ENCODE peak calls at places on chromosome 14, in ten cellular contexts. N is GM13977, M is uterus, T is BJ, X is fibroblast of villous mesenchyme, P is DND-41, K is adrenal gland, Z is IMR-90, B is lower lobe of right lung, I is endodermal cell. V is an unnamed sample.

GRCh38 chr14:81326451-81326850 is 73.7 kb downstream of the STON2 start:
- DNase-seq in N (no peak), P (no peak), K (no peak), X (no peak), T (no peak), I (no peak), M (no peak), B (no peak), Z (no peak), V (no peak)

GRCh38 chr14:63205281-63205575 is 985 bp downstream of the RHOJ start:
- DNase-seq in B (no peak), I (no peak), T (no peak), Z (no peak), K (no peak), P (no peak), N (no peak), M (no peak), X (no peak), V (peak)

GRCh38 chr14:75298187-75298985 is 19.8 kb downstream of the FOS start:
- DNase-seq in T (no peak), P (no peak), B (peak), I (no peak), X (peak), M (peak), N (no peak), Z (no peak), K (peak), V (peak)

GRCh38 chr14:105487449-105487985 is 831 bp downstream of the CRIP1 start:
- DNase-seq in I (no peak), X (no peak), T (no peak), K (no peak), M (no peak), P (peak), B (peak), Z (no peak), N (no peak), V (no peak)

GRCh38 chr14:54803926-54804719 is 98.5 kb downstream of the GCH1 start:
- DNase-seq in P (no peak), Z (no peak), N (no peak), I (peak), K (no peak), M (no peak), X (no peak), T (no peak), B (no peak), V (no peak)

GRCh38 chr14:100317897-100318808 is 5.0 kb upstream of the SLC25A47 start:
- DNase-seq in M (peak), X (peak), I (peak), P (no peak), Z (peak), K (peak), B (peak), T (no peak), N (peak), V (peak)

GRCh38 chr14:29039171-29039570 is 272.6 kb downstream of the FOXG1 start:
- DNase-seq in I (peak), T (no peak), B (no peak), K (no peak), M (no peak), X (peak), P (no peak), Z (peak), N (no peak), V (peak)

GRCh38 chr14:104389326-104390220 is 190.0 kb upstream of the C14orf180 start:
- DNase-seq in X (no peak), N (no peak), Z (no peak), I (peak), T (no peak), K (no peak), M (peak), B (no peak), P (no peak), V (no peak)

GRCh38 chr14:36519431-36520321 is at the start of gene NKX2-1:
- DNase-seq in B (peak), Z (no peak), N (peak), M (no peak), I (peak), K (no peak), P (no peak), X (no peak), T (no peak), V (no peak)

GRCh38 chr14:53881161-53881846 is 75.3 kb downstream of the BMP4 start:
- DNase-seq in N (no peak), T (peak), Z (peak), B (no peak), P (no peak), K (no peak), I (no peak), X (peak), M (no peak), V (no peak)

GRCh38 chr14:69004731-69005431 is 25.8 kb upstream of the ACTN1 start:
- DNase-seq in M (no peak), B (no peak), N (no peak), X (no peak), K (no peak), I (peak), P (no peak), Z (peak), T (no peak), V (peak)

GRCh38 chr14:72568296-72568992 is 325.5 kb downstream of the DPF3 start:
- DNase-seq in I (no peak), P (no peak), T (no peak), Z (no peak), B (no peak), M (no peak), K (no peak), X (no peak), N (no peak), V (no peak)

GRCh38 chr14:20350860-20351259 is 7.4 kb downstream of the PARP2 start:
- DNase-seq in Z (peak), B (no peak), M (no peak), T (no peak), K (no peak), X (peak), I (no peak), N (no peak), P (no peak), V (peak)

GRCh38 chr14:21231020-21231652 is 38.1 kb downstream of the HNRNPC start:
- DNase-seq in Z (no peak), M (no peak), B (no peak), K (no peak), I (no peak), T (no peak), N (no peak), X (no peak), P (no peak), V (no peak)

GRCh38 chr14:94387051-94388026 is 1.1 kb downstream of the SERPINA1 start:
- DNase-seq in I (peak), Z (no peak), T (no peak), N (no peak), X (peak), B (peak), P (no peak), M (no peak), K (peak), V (no peak)

GRCh38 chr14:93930296-93930988 is 3.3 kb downstream of the FAM181A start:
- DNase-seq in X (no peak), K (no peak), T (no peak), I (no peak), B (no peak), Z (no peak), N (no peak), M (no peak), P (no peak), V (no peak)

GRCh38 chr14:78157855-78158436 is 12.2 kb upstream of the NRXN3 start:
- DNase-seq in X (peak), K (no peak), B (no peak), M (no peak), Z (peak), I (peak), T (no peak), N (no peak), P (peak), V (peak)

GRCh38 chr14:37114039-37114438 is 58.4 kb downstream of the SLC25A21 start:
- DNase-seq in K (no peak), I (no peak), T (no peak), M (no peak), N (no peak), X (peak), B (no peak), Z (no peak), P (no peak), V (peak)

GRCh38 chr14:89589400-89590128 is 172.5 kb upstream of the FOXN3 start:
- DNase-seq in B (no peak), I (no peak), X (no peak), N (no peak), Z (no peak), K (peak), M (no peak), T (no peak), P (no peak), V (no peak)

GRCh38 chr14:98904677-98905076 is 367.3 kb downstream of the BCL11B start:
- DNase-seq in B (no peak), N (no peak), P (no peak), T (no peak), I (no peak), M (no peak), K (no peak), Z (no peak), X (no peak), V (no peak)

GRCh38 chr14:45426685-45427282 is 173.8 kb upstream of the MIS18BP1 start:
- DNase-seq in B (no peak), M (no peak), T (no peak), N (peak), Z (peak), X (peak), I (peak), K (no peak), P (no peak), V (peak)

GRCh38 chr14:75495399-75495798 is 26.9 kb upstream of the BATF start:
- DNase-seq in T (no peak), M (no peak), X (no peak), I (no peak), K (no peak), Z (no peak), P (no peak), N (no peak), B (no peak), V (no peak)

GRCh38 chr14:55712505-55712904 is 132.5 kb downstream of the KTN1 start:
- DNase-seq in X (no peak), P (no peak), B (no peak), T (no peak), I (no peak), K (no peak), N (no peak), M (no peak), Z (no peak), V (no peak)

GRCh38 chr14:78970677-78971076 is 800.5 kb downstream of the NRXN3 start:
- DNase-seq in I (no peak), K (no peak), B (no peak), N (no peak), M (no peak), Z (no peak), T (no peak), X (no peak), P (no peak), V (no peak)

GRCh38 chr14:75543258-75543657 is 21.0 kb downstream of the BATF start:
- DNase-seq in T (no peak), I (no peak), N (no peak), Z (no peak), M (no peak), X (no peak), P (no peak), K (no peak), B (no peak), V (no peak)

GRCh38 chr14:35855886-35856481 is 29.8 kb downstream of the BRMS1L start:
- DNase-seq in T (no peak), N (peak), K (no peak), M (no peak), B (no peak), I (no peak), P (no peak), X (no peak), Z (no peak), V (no peak)

GRCh38 chr14:64719601-64720000 is 15.4 kb downstream of the PLEKHG3 start:
- DNase-seq in K (no peak), X (no peak), I (peak), P (no peak), B (no peak), N (no peak), M (no peak), Z (no peak), T (no peak), V (no peak)

GRCh38 chr14:21825147-21825743 is 151.6 kb upstream of the OR4E1 start:
- DNase-seq in K (no peak), P (peak), X (peak), Z (peak), I (peak), N (peak), T (no peak), M (no peak), B (no peak), V (peak)

DNA sequence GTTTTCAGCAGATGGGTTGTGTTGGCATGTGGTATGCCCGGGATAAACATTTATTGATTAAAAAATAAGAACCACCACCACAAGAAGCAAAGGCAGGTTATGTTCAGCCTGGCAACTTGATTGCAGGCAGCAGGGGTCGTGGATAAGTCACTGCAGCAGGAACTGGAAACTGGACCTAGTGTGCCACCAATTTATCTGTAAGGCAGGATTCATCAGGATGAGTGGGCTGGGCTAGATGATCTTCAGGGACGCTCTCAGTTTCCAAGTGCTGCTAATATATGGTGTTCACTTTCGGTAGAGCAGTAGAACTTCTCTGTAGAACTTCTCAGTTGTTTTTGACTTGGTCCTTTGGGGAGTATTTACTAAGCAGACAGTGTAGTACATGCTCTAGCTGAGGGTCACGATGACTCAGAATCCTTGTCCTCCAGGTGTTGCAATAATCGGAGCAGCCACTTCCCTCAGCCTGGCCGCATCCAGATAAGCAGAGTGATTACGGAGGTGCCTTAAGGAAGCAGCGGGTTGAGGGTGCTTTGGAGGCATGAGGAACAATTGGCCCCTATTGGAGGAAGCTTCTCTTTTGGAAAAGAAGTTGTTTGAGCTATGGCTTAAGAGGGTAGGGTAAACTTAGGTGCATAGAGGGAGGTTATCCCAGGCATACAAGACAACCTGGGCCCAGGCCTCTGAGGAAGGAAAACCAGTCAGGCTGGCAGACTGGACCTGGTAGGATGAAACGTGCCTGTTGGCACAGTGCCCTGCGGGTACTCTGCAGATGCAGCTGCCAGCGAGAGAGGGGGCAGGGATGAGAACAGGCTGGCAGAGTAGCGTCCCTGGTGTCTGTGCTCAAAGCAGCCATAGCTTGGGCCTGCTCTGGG is 104.0 kb downstream of the GPR135 start:
- DNase-seq in N (no peak), X (peak), Z (peak), B (peak), T (no peak), K (peak), M (peak), P (peak), I (peak), V (peak)
- TF ChIP-seq CTCF in N (no peak), X (no peak), Z (no peak), B (no peak), T (no peak), K (no peak), M (no peak), P (no peak), I (no peak), V (no peak)

DNA sequence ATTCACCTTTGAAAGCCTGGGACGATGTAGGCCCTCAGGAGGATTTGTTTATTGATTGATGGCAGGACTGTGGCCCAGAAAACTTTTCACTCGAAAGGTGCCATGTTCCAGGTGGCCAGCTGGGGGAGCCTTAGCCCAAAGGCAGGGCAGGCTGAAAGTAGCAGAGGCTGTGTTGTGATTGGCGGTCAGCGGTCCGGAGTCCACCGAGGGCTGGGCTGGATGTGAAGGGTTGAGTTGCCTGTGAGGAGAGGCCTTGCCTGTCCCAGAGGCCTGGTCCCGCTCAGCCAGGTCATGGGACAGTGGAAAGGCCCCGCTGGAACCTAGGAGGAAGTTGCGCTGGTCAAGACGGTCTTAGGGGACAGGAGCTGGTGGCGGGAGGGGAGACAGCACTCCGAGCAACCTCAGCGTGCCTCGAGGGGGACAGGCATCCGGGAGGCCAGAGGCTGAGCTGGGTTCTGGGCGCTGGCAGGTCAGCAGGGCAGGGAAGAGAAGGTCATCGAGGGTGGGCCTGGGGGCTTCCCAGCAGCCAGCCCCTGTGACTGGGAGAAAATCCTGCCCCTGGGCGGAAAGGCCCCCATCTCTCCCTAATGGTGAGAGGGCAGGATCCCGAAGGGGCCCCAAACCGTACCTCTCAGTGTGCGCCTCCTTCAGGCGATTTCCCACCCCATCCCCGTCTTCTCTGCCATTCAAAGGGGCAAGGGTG is 26.3 kb downstream of the CMA1 start:
- DNase-seq in N (peak), K (no peak), M (no peak), X (peak), I (peak), B (peak), T (no peak), Z (peak), P (peak), V (peak)
- TF ChIP-seq CTCF in N (peak), K (peak), M (no peak), X (peak), I (peak), B (peak), T (peak), Z (peak), P (peak), V (peak)

DNA sequence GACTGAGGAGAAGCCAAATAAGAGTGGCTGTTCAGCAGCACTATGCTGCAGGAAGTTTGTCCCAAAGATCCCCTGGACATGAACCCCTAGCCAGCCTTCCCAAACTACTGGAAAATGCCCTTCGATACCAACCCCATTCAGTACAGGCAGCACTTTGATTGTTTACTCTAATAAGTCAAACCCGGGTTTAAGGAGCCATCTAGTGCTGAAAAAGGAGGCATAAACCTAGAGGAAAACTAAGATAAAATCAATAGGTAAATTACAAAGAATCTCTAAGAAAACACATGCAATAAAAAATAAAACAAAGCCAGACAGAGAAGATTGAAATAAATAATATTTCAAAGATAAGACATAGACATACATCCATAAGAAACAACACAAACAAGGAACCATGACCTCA is 771.6 kb downstream of the RPS29 start:
- DNase-seq in Z (no peak), I (no peak), P (no peak), X (no peak), K (no peak), M (no peak), N (no peak), T (no peak), B (no peak), V (no peak)
- TF ChIP-seq CTCF in Z (no peak), I (no peak), P (no peak), X (no peak), K (no peak), M (no peak), N (no peak), T (no peak), B (no peak), V (no peak)

DNA sequence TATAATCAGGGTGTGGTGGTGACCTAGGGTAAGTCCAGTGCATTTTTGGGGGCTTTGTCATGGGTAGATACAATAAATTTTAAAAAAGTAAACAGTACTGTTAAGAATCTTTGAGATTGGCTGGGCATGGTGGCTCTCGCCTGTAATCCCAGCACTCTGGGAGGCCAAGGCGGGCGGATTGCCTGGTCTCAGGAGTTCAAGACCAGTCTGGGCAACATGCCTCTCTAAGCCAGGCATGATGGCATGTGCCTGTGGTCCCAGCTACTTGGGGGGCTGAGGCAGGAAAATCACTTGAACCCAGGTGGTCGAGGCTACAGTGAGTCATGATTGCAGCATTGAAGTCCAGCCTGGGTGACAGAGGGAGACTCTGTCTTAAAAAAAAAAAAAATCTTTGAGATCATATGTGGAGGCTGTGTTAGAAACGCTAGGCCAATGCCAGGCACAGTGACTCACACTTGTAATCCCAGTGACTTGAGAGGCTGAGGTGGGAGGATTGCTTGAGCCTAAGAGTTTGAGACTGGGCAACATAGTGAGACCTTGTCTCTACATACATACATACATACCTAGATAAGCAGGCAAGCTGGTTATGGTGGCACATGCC is 67.7 kb downstream of the PRKCH start:
- DNase-seq in X (no peak), Z (no peak), I (no peak), T (no peak), P (peak), M (no peak), K (no peak), B (no peak), N (no peak), V (peak)
- TF ChIP-seq CTCF in X (no peak), Z (no peak), I (no peak), T (no peak), P (no peak), M (no peak), K (no peak), B (no peak), N (no peak), V (no peak)

GRCh38 chr14:73953731-73954130 is 3.6 kb downstream of the COQ6 start:
- DNase-seq in M (no peak), N (no peak), K (no peak), X (no peak), B (no peak), I (no peak), Z (no peak), T (no peak), P (no peak), V (peak)
- TF ChIP-seq CTCF in M (no peak), N (no peak), K (no peak), X (no peak), B (no peak), I (no peak), Z (no peak), T (no peak), P (no peak), V (no peak)

V was measured in fibroblast of mammary gland.